ENCODE peak calls at places on chromosomes 13 and 19, in five cellular contexts. One of them, this sample, is unnamed.

GRCh38 chr13:99218545-99218944 is 17.9 kb downstream of the UBAC2 start:
- DNase-seq in T-cell: no peak
- DNase-seq in endodermal cell: no peak
- DNase-seq in NCI-H1092 treated with DMSO at 0.1 percent for 48 hours: peak
- DNase-seq in immature natural killer cell: no peak
- DNase-seq in this sample: no peak

GRCh38 chr13:23707674-23708073 is 137.5 kb downstream of the TNFRSF19 start:
- DNase-seq in T-cell: no peak
- DNase-seq in endodermal cell: no peak
- DNase-seq in NCI-H1092 treated with DMSO at 0.1 percent for 48 hours: no peak
- DNase-seq in immature natural killer cell: no peak
- DNase-seq in this sample: no peak

GRCh38 chr13:100131863-100132574 is 43.1 kb downstream of the PCCA start:
- DNase-seq in T-cell: no peak
- DNase-seq in endodermal cell: no peak
- DNase-seq in NCI-H1092 treated with DMSO at 0.1 percent for 48 hours: no peak
- DNase-seq in immature natural killer cell: no peak
- DNase-seq in this sample: no peak

GRCh38 chr19:42455621-42456081 is 12.9 kb upstream of the CXCL17 start:
- DNase-seq in T-cell: no peak
- DNase-seq in endodermal cell: no peak
- DNase-seq in NCI-H1092 treated with DMSO at 0.1 percent for 48 hours: no peak
- DNase-seq in immature natural killer cell: no peak
- DNase-seq in this sample: no peak

GRCh38 chr19:6230991-6231448 is 48.8 kb downstream of the MLLT1 start:
- DNase-seq in T-cell: no peak
- DNase-seq in endodermal cell: no peak
- DNase-seq in NCI-H1092 treated with DMSO at 0.1 percent for 48 hours: no peak
- DNase-seq in immature natural killer cell: no peak
- DNase-seq in this sample: no peak

GRCh38 chr19:15469513-15470297 is 5.4 kb upstream of the RASAL3 start:
- DNase-seq in T-cell: no peak
- DNase-seq in endodermal cell: peak
- DNase-seq in NCI-H1092 treated with DMSO at 0.1 percent for 48 hours: no peak
- DNase-seq in immature natural killer cell: peak
- DNase-seq in this sample: no peak

GRCh38 chr19:51365211-51366049 is 758 bp downstream of the ETFB start:
- DNase-seq in T-cell: no peak
- DNase-seq in endodermal cell: peak
- DNase-seq in NCI-H1092 treated with DMSO at 0.1 percent for 48 hours: peak
- DNase-seq in immature natural killer cell: peak
- DNase-seq in this sample: peak

GRCh38 chr13:83906240-83906820 is 24.1 kb upstream of the SLITRK1 start:
- DNase-seq in T-cell: no peak
- DNase-seq in endodermal cell: no peak
- DNase-seq in NCI-H1092 treated with DMSO at 0.1 percent for 48 hours: no peak
- DNase-seq in immature natural killer cell: no peak
- DNase-seq in this sample: no peak

GRCh38 chr13:50527612-50528509 is 315.6 kb downstream of the DLEU7 start:
- DNase-seq in T-cell: no peak
- DNase-seq in endodermal cell: no peak
- DNase-seq in NCI-H1092 treated with DMSO at 0.1 percent for 48 hours: no peak
- DNase-seq in immature natural killer cell: no peak
- DNase-seq in this sample: no peak

GRCh38 chr13:68467160-68467559 is 1237.0 kb upstream of the PCDH9 start:
- DNase-seq in T-cell: no peak
- DNase-seq in endodermal cell: no peak
- DNase-seq in NCI-H1092 treated with DMSO at 0.1 percent for 48 hours: no peak
- DNase-seq in immature natural killer cell: no peak
- DNase-seq in this sample: no peak

GRCh38 chr13:46184277-46184699 is 2.3 kb upstream of the LCP1 start:
- DNase-seq in T-cell: peak
- DNase-seq in endodermal cell: peak
- DNase-seq in NCI-H1092 treated with DMSO at 0.1 percent for 48 hours: peak
- DNase-seq in immature natural killer cell: peak
- DNase-seq in this sample: peak

GRCh38 chr13:71867101-71867814 is at the start of gene DACH1:
- DNase-seq in T-cell: no peak
- DNase-seq in endodermal cell: peak
- DNase-seq in NCI-H1092 treated with DMSO at 0.1 percent for 48 hours: peak
- DNase-seq in immature natural killer cell: no peak
- DNase-seq in this sample: no peak

GRCh38 chr19:48501446-48501960 is 10.1 kb downstream of the LMTK3 start:
- DNase-seq in T-cell: peak
- DNase-seq in endodermal cell: no peak
- DNase-seq in NCI-H1092 treated with DMSO at 0.1 percent for 48 hours: no peak
- DNase-seq in immature natural killer cell: no peak
- DNase-seq in this sample: peak

GRCh38 chr19:48511800-48512503 is at the start of gene LMTK3:
- DNase-seq in T-cell: peak
- DNase-seq in endodermal cell: no peak
- DNase-seq in NCI-H1092 treated with DMSO at 0.1 percent for 48 hours: peak
- DNase-seq in immature natural killer cell: peak
- DNase-seq in this sample: peak

GRCh38 chr13:112133489-112134149 is 66.7 kb downstream of the SOX1 start:
- DNase-seq in T-cell: no peak
- DNase-seq in endodermal cell: peak
- DNase-seq in NCI-H1092 treated with DMSO at 0.1 percent for 48 hours: no peak
- DNase-seq in immature natural killer cell: no peak
- DNase-seq in this sample: no peak

GRCh38 chr13:29859971-29860370 is 9.6 kb upstream of the UBL3 start:
- DNase-seq in T-cell: no peak
- DNase-seq in endodermal cell: no peak
- DNase-seq in NCI-H1092 treated with DMSO at 0.1 percent for 48 hours: no peak
- DNase-seq in immature natural killer cell: no peak
- DNase-seq in this sample: no peak

GRCh38 chr19:42121666-42122069 is 10.6 kb downstream of the POU2F2 start:
- DNase-seq in T-cell: peak
- DNase-seq in endodermal cell: peak
- DNase-seq in NCI-H1092 treated with DMSO at 0.1 percent for 48 hours: no peak
- DNase-seq in immature natural killer cell: peak
- DNase-seq in this sample: peak

GRCh38 chr13:67515895-67516294 is 285.8 kb upstream of the PCDH9 start:
- DNase-seq in T-cell: no peak
- DNase-seq in endodermal cell: no peak
- DNase-seq in NCI-H1092 treated with DMSO at 0.1 percent for 48 hours: no peak
- DNase-seq in immature natural killer cell: no peak
- DNase-seq in this sample: no peak

GRCh38 chr13:44815507-44816074 is 173.7 kb downstream of the NUFIP1 start:
- DNase-seq in T-cell: no peak
- DNase-seq in endodermal cell: peak
- DNase-seq in NCI-H1092 treated with DMSO at 0.1 percent for 48 hours: no peak
- DNase-seq in immature natural killer cell: no peak
- DNase-seq in this sample: no peak

GRCh38 chr13:48094404-48094780 is 512 bp downstream of the MED4 start:
- DNase-seq in T-cell: no peak
- DNase-seq in endodermal cell: peak
- DNase-seq in NCI-H1092 treated with DMSO at 0.1 percent for 48 hours: no peak
- DNase-seq in immature natural killer cell: no peak
- DNase-seq in this sample: no peak

GRCh38 chr13:28559636-28560259 is 64.8 kb upstream of the FLT1 start:
- DNase-seq in T-cell: no peak
- DNase-seq in endodermal cell: no peak
- DNase-seq in NCI-H1092 treated with DMSO at 0.1 percent for 48 hours: no peak
- DNase-seq in immature natural killer cell: no peak
- DNase-seq in this sample: no peak

GRCh38 chr13:30934803-30935202 is 2.3 kb downstream of the TEX26 start:
- DNase-seq in T-cell: no peak
- DNase-seq in endodermal cell: no peak
- DNase-seq in NCI-H1092 treated with DMSO at 0.1 percent for 48 hours: no peak
- DNase-seq in immature natural killer cell: no peak
- DNase-seq in this sample: no peak

GRCh38 chr13:45511310-45512147 is 46.8 kb downstream of the COG3 start:
- DNase-seq in T-cell: no peak
- DNase-seq in endodermal cell: no peak
- DNase-seq in NCI-H1092 treated with DMSO at 0.1 percent for 48 hours: peak
- DNase-seq in immature natural killer cell: peak
- DNase-seq in this sample: peak

GRCh38 chr13:105573134-105573533 is 962.3 kb downstream of the EFNB2 start:
- DNase-seq in T-cell: no peak
- DNase-seq in endodermal cell: no peak
- DNase-seq in NCI-H1092 treated with DMSO at 0.1 percent for 48 hours: no peak
- DNase-seq in immature natural killer cell: no peak
- DNase-seq in this sample: no peak

GRCh38 chr19:8500158-8500557 is 2.3 kb downstream of the PRAM1 start:
- DNase-seq in T-cell: no peak
- DNase-seq in endodermal cell: peak
- DNase-seq in NCI-H1092 treated with DMSO at 0.1 percent for 48 hours: no peak
- DNase-seq in immature natural killer cell: no peak
- DNase-seq in this sample: no peak

GRCh38 chr13:39599842-39600241 is 3.2 kb downstream of the LHFPL6 start:
- DNase-seq in T-cell: no peak
- DNase-seq in endodermal cell: no peak
- DNase-seq in NCI-H1092 treated with DMSO at 0.1 percent for 48 hours: no peak
- DNase-seq in immature natural killer cell: no peak
- DNase-seq in this sample: no peak

GRCh38 chr13:76992548-76993001 is 694 bp downstream of the CLN5 start:
- DNase-seq in T-cell: no peak
- DNase-seq in endodermal cell: peak
- DNase-seq in NCI-H1092 treated with DMSO at 0.1 percent for 48 hours: peak
- DNase-seq in immature natural killer cell: no peak
- DNase-seq in this sample: peak

GRCh38 chr19:40365613-40366401 is 17.3 kb downstream of the PLD3 start:
- DNase-seq in T-cell: peak
- DNase-seq in endodermal cell: peak
- DNase-seq in NCI-H1092 treated with DMSO at 0.1 percent for 48 hours: no peak
- DNase-seq in immature natural killer cell: peak
- DNase-seq in this sample: no peak

GRCh38 chr19:55536951-55537740 is at the start of gene SBK2:
- DNase-seq in T-cell: no peak
- DNase-seq in endodermal cell: peak
- DNase-seq in NCI-H1092 treated with DMSO at 0.1 percent for 48 hours: peak
- DNase-seq in immature natural killer cell: no peak
- DNase-seq in this sample: no peak

GRCh38 chr13:74761794-74762193 is 627.6 kb upstream of the KLF12 start:
- DNase-seq in T-cell: no peak
- DNase-seq in endodermal cell: no peak
- DNase-seq in NCI-H1092 treated with DMSO at 0.1 percent for 48 hours: no peak
- DNase-seq in immature natural killer cell: no peak
- DNase-seq in this sample: no peak

GRCh38 chr13:40221460-40222201 is 444.8 kb downstream of the FOXO1 start:
- DNase-seq in T-cell: peak
- DNase-seq in endodermal cell: no peak
- DNase-seq in NCI-H1092 treated with DMSO at 0.1 percent for 48 hours: no peak
- DNase-seq in immature natural killer cell: peak
- DNase-seq in this sample: peak

GRCh38 chr19:55640043-55640576 is 692 bp upstream of the ZNF580 start:
- DNase-seq in T-cell: peak
- DNase-seq in endodermal cell: peak
- DNase-seq in NCI-H1092 treated with DMSO at 0.1 percent for 48 hours: peak
- DNase-seq in immature natural killer cell: peak
- DNase-seq in this sample: peak

GRCh38 chr19:14758816-14759215 is 19.5 kb downstream of the ADGRE2 start:
- DNase-seq in T-cell: no peak
- DNase-seq in endodermal cell: peak
- DNase-seq in NCI-H1092 treated with DMSO at 0.1 percent for 48 hours: no peak
- DNase-seq in immature natural killer cell: no peak
- DNase-seq in this sample: no peak

GRCh38 chr13:50940509-50940908 is 30.9 kb downstream of the RNASEH2B start:
- DNase-seq in T-cell: no peak
- DNase-seq in endodermal cell: no peak
- DNase-seq in NCI-H1092 treated with DMSO at 0.1 percent for 48 hours: no peak
- DNase-seq in immature natural killer cell: no peak
- DNase-seq in this sample: no peak

GRCh38 chr13:30037766-30038165 is 187.3 kb upstream of the UBL3 start:
- DNase-seq in T-cell: no peak
- DNase-seq in endodermal cell: peak
- DNase-seq in NCI-H1092 treated with DMSO at 0.1 percent for 48 hours: no peak
- DNase-seq in immature natural killer cell: no peak
- DNase-seq in this sample: no peak

GRCh38 chr13:21061077-21061945 is at the start of gene LATS2:
- DNase-seq in T-cell: peak
- DNase-seq in endodermal cell: peak
- DNase-seq in NCI-H1092 treated with DMSO at 0.1 percent for 48 hours: no peak
- DNase-seq in immature natural killer cell: peak
- DNase-seq in this sample: peak

GRCh38 chr13:50225188-50226155 is 210.2 kb downstream of the KCNRG start:
- DNase-seq in T-cell: no peak
- DNase-seq in endodermal cell: no peak
- DNase-seq in NCI-H1092 treated with DMSO at 0.1 percent for 48 hours: no peak
- DNase-seq in immature natural killer cell: no peak
- DNase-seq in this sample: no peak

GRCh38 chr19:51090471-51090870 is 7.8 kb upstream of the KLK14 start:
- DNase-seq in T-cell: no peak
- DNase-seq in endodermal cell: no peak
- DNase-seq in NCI-H1092 treated with DMSO at 0.1 percent for 48 hours: no peak
- DNase-seq in immature natural killer cell: no peak
- DNase-seq in this sample: no peak

GRCh38 chr13:99559560-99559959 is 58.3 kb downstream of the TM9SF2 start:
- DNase-seq in T-cell: no peak
- DNase-seq in endodermal cell: no peak
- DNase-seq in NCI-H1092 treated with DMSO at 0.1 percent for 48 hours: no peak
- DNase-seq in immature natural killer cell: no peak
- DNase-seq in this sample: no peak